ENCODE peak calls at places on chromosomes 12 and 14, in six cellular contexts. Z is H1, X is PC-3, G is H9, Y is HCT116, B is fibroblast of lung. T is an unnamed sample.

GRCh38 chr12:118980407-118981014 is 830 bp upstream of the SRRM4 start:
- DNase-seq in B (no peak), Z (peak), G (peak), X (no peak), Y (no peak), T (no peak)

GRCh38 chr12:15522574-15523187 is 200.4 kb downstream of the PTPRO start:
- DNase-seq in Y (peak), G (no peak), Z (no peak), B (peak), X (peak), T (peak)

GRCh38 chr14:85531141-85531593 is 1.2 kb downstream of the FLRT2 start:
- DNase-seq in X (no peak), Y (no peak), B (peak), G (peak), Z (peak), T (peak)

GRCh38 chr12:28955491-28955890 is 193.6 kb upstream of the FAR2 start:
- DNase-seq in X (no peak), B (peak), Z (no peak), G (no peak), Y (no peak), T (peak)

GRCh38 chr12:49934505-49934904 is 16.0 kb upstream of the AQP2 start:
- DNase-seq in Z (no peak), B (no peak), Y (no peak), X (no peak), G (no peak), T (no peak)

GRCh38 chr14:88234442-88234841 is 88.6 kb downstream of the KCNK10 start:
- DNase-seq in Y (no peak), X (no peak), B (no peak), G (no peak), Z (no peak), T (no peak)

GRCh38 chr12:132248439-132249157 is 80.8 kb downstream of the GALNT9 start:
- DNase-seq in Z (no peak), X (peak), B (no peak), G (no peak), Y (no peak), T (peak)

GRCh38 chr12:108842364-108842763 is 15.0 kb downstream of the SSH1 start:
- DNase-seq in Y (no peak), Z (no peak), X (no peak), G (no peak), B (no peak), T (no peak)

GRCh38 chr12:92928431-92928961 is 599 bp downstream of the EEA1 start:
- DNase-seq in B (peak), Y (no peak), G (no peak), X (peak), Z (peak), T (no peak)

GRCh38 chr12:11746024-11746771 is 96.7 kb downstream of the ETV6 start:
- DNase-seq in B (peak), G (no peak), Z (no peak), X (peak), Y (no peak), T (peak)

GRCh38 chr12:54658306-54659264 is 10.4 kb upstream of the DCD start:
- DNase-seq in Z (peak), X (peak), Y (peak), B (no peak), G (peak), T (no peak)

GRCh38 chr14:22955702-22956575 is 951 bp downstream of the HAUS4 start:
- DNase-seq in B (peak), Z (no peak), G (no peak), X (peak), Y (no peak), T (peak)

GRCh38 chr12:122527478-122527944 is 462 bp downstream of the KNTC1 start:
- DNase-seq in G (peak), B (peak), X (peak), Y (no peak), Z (no peak), T (no peak)

GRCh38 chr12:100554608-100555077 is 18.8 kb upstream of the GAS2L3 start:
- DNase-seq in X (peak), B (peak), Y (peak), G (peak), Z (no peak), T (peak)

GRCh38 chr14:56794557-56795283 is 15.6 kb downstream of the OTX2 start:
- DNase-seq in B (no peak), X (no peak), G (no peak), Z (peak), Y (no peak), T (no peak)

GRCh38 chr12:3077572-3078081 is 448 bp downstream of the TSPAN9 start:
- DNase-seq in X (no peak), G (peak), Z (peak), Y (no peak), B (peak), T (peak)

GRCh38 chr12:95959107-95959506 is 16.0 kb downstream of the AMDHD1 start:
- DNase-seq in X (peak), Z (no peak), B (peak), Y (peak), G (no peak), T (no peak)

GRCh38 chr14:100617715-100618693 is 30.8 kb upstream of the BEGAIN start:
- DNase-seq in Z (no peak), Y (no peak), B (peak), G (no peak), X (no peak), T (no peak)

GRCh38 chr14:105078294-105078693 is 13.1 kb upstream of the GPR132 start:
- DNase-seq in Y (no peak), G (no peak), X (no peak), B (no peak), Z (no peak), T (no peak)

GRCh38 chr12:95608252-95609033 is 57.2 kb upstream of the USP44 start:
- DNase-seq in Y (no peak), G (peak), B (peak), Z (no peak), X (peak), T (peak)

GRCh38 chr14:106318700-106319099 is 792.3 kb downstream of the TMEM121 start:
- DNase-seq in B (no peak), X (no peak), Z (no peak), Y (no peak), G (no peak), T (no peak)

GRCh38 chr12:1628671-1629337 is at the start of gene WNT5B:
- DNase-seq in X (no peak), Y (no peak), G (no peak), Z (no peak), B (no peak), T (no peak)

GRCh38 chr14:48373993-48374392 is 698.6 kb upstream of the MDGA2 start:
- DNase-seq in B (no peak), Z (no peak), G (no peak), Y (no peak), X (no peak), T (peak)

GRCh38 chr14:21680072-21680471 is 6.5 kb upstream of the OR4E1 start:
- DNase-seq in X (peak), Z (no peak), G (no peak), B (peak), Y (no peak), T (peak)

GRCh38 chr12:97910559-97910958 is 448.0 kb downstream of the RMST start:
- DNase-seq in Z (no peak), X (no peak), B (no peak), Y (no peak), G (no peak), T (no peak)

GRCh38 chr14:67513631-67514108 is 19.4 kb upstream of the PLEKHH1 start:
- DNase-seq in G (no peak), B (no peak), X (no peak), Z (no peak), Y (no peak), T (no peak)

GRCh38 chr14:71638523-71639196 is 293.6 kb upstream of the RGS6 start:
- DNase-seq in X (no peak), Z (no peak), Y (no peak), B (peak), G (no peak), T (no peak)

GRCh38 chr12:57575771-57576612 is 15.0 kb upstream of the PIP4K2C start:
- DNase-seq in G (no peak), Z (no peak), Y (no peak), B (no peak), X (no peak), T (no peak)

GRCh38 chr12:57568838-57569237 is 19.0 kb downstream of the KIF5A start:
- DNase-seq in Z (no peak), X (no peak), B (no peak), Y (no peak), G (no peak), T (no peak)

GRCh38 chr12:57569858-57570257 is 20.0 kb downstream of the KIF5A start:
- DNase-seq in G (no peak), Z (no peak), Y (no peak), X (no peak), B (no peak), T (no peak)

GRCh38 chr12:57574795-57575194 is 16.2 kb upstream of the PIP4K2C start:
- DNase-seq in B (no peak), G (no peak), Z (no peak), X (no peak), Y (no peak), T (no peak)

DNA sequence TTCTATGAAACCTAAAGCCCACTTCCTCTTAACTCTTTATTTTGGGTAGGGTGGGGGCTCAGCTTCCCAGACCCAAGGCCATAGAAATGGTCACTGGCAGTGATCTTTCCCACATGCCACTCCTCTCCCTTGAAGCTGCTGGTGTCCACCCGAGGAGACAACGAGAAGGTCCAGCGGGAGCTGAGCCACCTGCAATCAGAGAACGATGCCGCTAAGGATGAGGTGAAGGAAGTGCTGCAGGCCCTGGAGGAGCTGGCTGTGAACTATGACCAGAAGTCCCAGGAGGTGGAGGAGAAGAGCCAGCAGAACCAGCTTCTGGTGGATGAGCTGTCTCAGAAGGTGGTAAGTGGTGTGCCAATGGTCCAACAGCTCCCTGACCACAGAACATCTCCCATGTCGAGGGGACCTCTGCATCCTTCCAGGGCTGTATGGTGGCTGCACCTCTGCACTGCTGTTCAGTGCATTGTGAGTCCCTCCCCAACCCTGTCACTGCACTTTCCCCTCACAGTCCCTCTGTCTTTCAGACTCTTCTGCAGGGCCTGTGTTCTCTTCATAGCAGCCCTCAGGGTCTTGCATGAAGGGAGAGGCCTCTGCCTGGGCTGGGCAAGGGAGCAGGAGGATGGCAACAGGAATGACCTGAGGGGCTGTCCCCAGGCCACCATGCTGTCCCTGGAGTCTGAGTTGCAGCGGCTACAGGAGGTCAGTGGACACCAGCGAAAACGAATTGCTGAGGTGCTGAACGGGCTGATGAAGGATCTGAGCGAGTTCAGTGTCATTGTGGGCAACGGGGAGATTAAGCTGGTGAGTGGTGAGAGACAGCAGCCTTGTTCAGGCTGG is 18.8 kb upstream of the PIP4K2C start:
- DNase-seq in B (no peak), G (no peak), X (no peak), Y (no peak), Z (no peak), T (no peak)
- H3K9ac ChIP-seq in B (no peak), G (no peak), X (no peak), Y (no peak), Z (no peak), T (no peak)

GRCh38 chr14:75046275-75046674 is 5.0 kb downstream of the MLH3 start:
- DNase-seq in B (no peak), X (no peak), Z (no peak), G (no peak), Y (no peak), T (no peak)

GRCh38 chr14:75046899-75047298 is 4.4 kb downstream of the MLH3 start:
- DNase-seq in X (peak), Y (no peak), Z (no peak), B (no peak), G (no peak), T (no peak)

GRCh38 chr14:75044322-75044721 is 6.9 kb downstream of the MLH3 start:
- DNase-seq in X (peak), B (peak), G (no peak), Y (no peak), Z (no peak), T (peak)

GRCh38 chr14:75042040-75042439 is 9.2 kb downstream of the MLH3 start:
- DNase-seq in X (no peak), G (no peak), Z (no peak), B (peak), Y (no peak), T (peak)

GRCh38 chr14:75044760-75045159 is 6.5 kb downstream of the MLH3 start:
- DNase-seq in B (peak), Z (no peak), X (no peak), G (no peak), Y (no peak), T (no peak)
- H3K4me2 ChIP-seq in B (peak), Z (no peak), X (peak), G (no peak), Y (no peak), T (peak)

GRCh38 chr12:45369065-45369464 is 153.2 kb downstream of the ANO6 start:
- DNase-seq in Y (no peak), X (peak), G (no peak), B (peak), Z (no peak), T (peak)

GRCh38 chr12:45362291-45362690 is 146.4 kb downstream of the ANO6 start:
- DNase-seq in X (no peak), B (no peak), Y (no peak), Z (no peak), G (no peak), T (no peak)

GRCh38 chr12:45363903-45364302 is 148.0 kb downstream of the ANO6 start:
- DNase-seq in B (no peak), Z (no peak), Y (no peak), X (no peak), G (no peak), T (no peak)
- H3K9ac ChIP-seq in B (no peak), Z (no peak), Y (no peak), X (no peak), G (no peak), T (no peak)

GRCh38 chr12:65125247-65125646 is 4.1 kb upstream of the WIF1 start:
- DNase-seq in X (no peak), B (no peak), Y (no peak), Z (no peak), G (no peak), T (no peak)

GRCh38 chr12:65121049-65121955 is at the start of gene WIF1:
- DNase-seq in Z (peak), Y (no peak), B (peak), G (peak), X (peak), T (no peak)

GRCh38 chr12:65123435-65124063 is 2.4 kb upstream of the WIF1 start:
- DNase-seq in G (no peak), X (peak), Z (no peak), Y (no peak), B (peak), T (no peak)

GRCh38 chr12:65121956-65122469 is 908 bp upstream of the WIF1 start:
- DNase-seq in G (no peak), Z (no peak), B (no peak), X (no peak), Y (no peak), T (no peak)

DNA sequence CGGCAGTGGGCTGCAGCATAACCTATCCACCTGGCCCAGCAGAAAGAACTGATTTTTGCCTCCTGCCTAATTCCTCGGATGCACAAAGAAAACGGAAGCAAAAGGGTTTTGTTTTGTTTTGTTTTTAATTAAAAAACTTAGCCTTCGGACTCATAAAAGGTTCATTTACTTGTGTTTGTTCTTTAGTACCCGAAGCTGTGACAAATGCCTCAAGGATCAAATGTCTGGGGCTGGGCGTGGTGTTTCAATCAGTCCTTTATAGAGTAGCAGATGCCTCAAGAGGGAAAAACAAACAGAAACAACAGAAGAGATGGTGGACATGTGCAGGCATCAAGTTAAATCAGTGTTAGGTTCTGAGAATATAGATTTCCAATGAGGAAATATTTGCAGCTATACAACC is 1.6 kb upstream of the WIF1 start:
- DNase-seq in G (no peak), B (no peak), X (peak), Z (no peak), Y (no peak), T (no peak)
- H3K4me2 ChIP-seq in G (no peak), B (no peak), X (peak), Z (no peak), Y (no peak), T (no peak)

GRCh38 chr12:62632521-62632920 is 165.9 kb downstream of the MON2 start:
- DNase-seq in B (peak), G (peak), X (no peak), Y (no peak), Z (peak), T (peak)
- H3K9ac ChIP-seq in B (peak), G (no peak), X (no peak), Y (no peak), Z (no peak), T (peak)